ENCODE peak calls at places on chromosomes 6 and 20, in nine cellular contexts. One of them, this sample, is unnamed.

GRCh38 chr20:63529861-63530787 is 7.1 kb downstream of the PTK6 start:
- DNase-seq in lower leg skin: no peak
- DNase-seq in upper lobe of right lung: no peak
- DNase-seq in GM06990: peak
- DNase-seq in fibroblast of mammary gland: no peak
- DNase-seq in CD8-positive, alpha-beta T cell: no peak
- DNase-seq in AG04450: no peak
- DNase-seq in IMR-90: no peak
- DNase-seq in tibial artery: no peak
- DNase-seq in this sample: no peak

GRCh38 chr6:128076843-128077242 is 176.0 kb upstream of the THEMIS start:
- DNase-seq in IMR-90: no peak
- DNase-seq in AG04450: no peak
- DNase-seq in fibroblast of mammary gland: no peak
- DNase-seq in GM06990: no peak
- DNase-seq in CD8-positive, alpha-beta T cell: no peak
- DNase-seq in lower leg skin: no peak
- DNase-seq in upper lobe of right lung: no peak
- DNase-seq in tibial artery: no peak
- DNase-seq in this sample: no peak

GRCh38 chr6:169903122-169903521 is 151.7 kb downstream of the ERMARD start:
- DNase-seq in CD8-positive, alpha-beta T cell: no peak
- DNase-seq in fibroblast of mammary gland: no peak
- DNase-seq in tibial artery: no peak
- DNase-seq in upper lobe of right lung: no peak
- DNase-seq in lower leg skin: no peak
- DNase-seq in AG04450: no peak
- DNase-seq in GM06990: no peak
- DNase-seq in IMR-90: no peak
- DNase-seq in this sample: no peak

GRCh38 chr20:32524871-32525501 is 60.1 kb downstream of the NOL4L start:
- DNase-seq in CD8-positive, alpha-beta T cell: no peak
- DNase-seq in GM06990: no peak
- DNase-seq in AG04450: no peak
- DNase-seq in lower leg skin: no peak
- DNase-seq in fibroblast of mammary gland: no peak
- DNase-seq in tibial artery: peak
- DNase-seq in IMR-90: no peak
- DNase-seq in upper lobe of right lung: peak
- DNase-seq in this sample: no peak

GRCh38 chr6:170082531-170083187 is 208.2 kb downstream of the DLL1 start:
- DNase-seq in tibial artery: no peak
- DNase-seq in GM06990: no peak
- DNase-seq in AG04450: no peak
- DNase-seq in CD8-positive, alpha-beta T cell: peak
- DNase-seq in lower leg skin: peak
- DNase-seq in fibroblast of mammary gland: no peak
- DNase-seq in upper lobe of right lung: no peak
- DNase-seq in IMR-90: no peak
- DNase-seq in this sample: no peak

GRCh38 chr6:66496659-66497058 is 789.6 kb upstream of the EYS start:
- DNase-seq in upper lobe of right lung: no peak
- DNase-seq in fibroblast of mammary gland: peak
- DNase-seq in AG04450: no peak
- DNase-seq in IMR-90: no peak
- DNase-seq in GM06990: no peak
- DNase-seq in tibial artery: no peak
- DNase-seq in CD8-positive, alpha-beta T cell: no peak
- DNase-seq in lower leg skin: no peak
- DNase-seq in this sample: no peak

GRCh38 chr6:56550307-56550706 is 92.4 kb downstream of the DST start:
- DNase-seq in IMR-90: no peak
- DNase-seq in lower leg skin: no peak
- DNase-seq in upper lobe of right lung: no peak
- DNase-seq in tibial artery: no peak
- DNase-seq in GM06990: no peak
- DNase-seq in CD8-positive, alpha-beta T cell: no peak
- DNase-seq in fibroblast of mammary gland: no peak
- DNase-seq in AG04450: no peak
- DNase-seq in this sample: no peak

GRCh38 chr20:11917663-11918062 is at the start of gene BTBD3:
- DNase-seq in lower leg skin: no peak
- DNase-seq in CD8-positive, alpha-beta T cell: no peak
- DNase-seq in IMR-90: peak
- DNase-seq in AG04450: peak
- DNase-seq in tibial artery: peak
- DNase-seq in fibroblast of mammary gland: peak
- DNase-seq in upper lobe of right lung: no peak
- DNase-seq in GM06990: no peak
- DNase-seq in this sample: no peak

GRCh38 chr6:51594981-51595380 is 492.4 kb downstream of the PKHD1 start:
- DNase-seq in GM06990: no peak
- DNase-seq in CD8-positive, alpha-beta T cell: no peak
- DNase-seq in upper lobe of right lung: no peak
- DNase-seq in fibroblast of mammary gland: no peak
- DNase-seq in AG04450: no peak
- DNase-seq in IMR-90: no peak
- DNase-seq in lower leg skin: no peak
- DNase-seq in tibial artery: no peak
- DNase-seq in this sample: no peak

DNA sequence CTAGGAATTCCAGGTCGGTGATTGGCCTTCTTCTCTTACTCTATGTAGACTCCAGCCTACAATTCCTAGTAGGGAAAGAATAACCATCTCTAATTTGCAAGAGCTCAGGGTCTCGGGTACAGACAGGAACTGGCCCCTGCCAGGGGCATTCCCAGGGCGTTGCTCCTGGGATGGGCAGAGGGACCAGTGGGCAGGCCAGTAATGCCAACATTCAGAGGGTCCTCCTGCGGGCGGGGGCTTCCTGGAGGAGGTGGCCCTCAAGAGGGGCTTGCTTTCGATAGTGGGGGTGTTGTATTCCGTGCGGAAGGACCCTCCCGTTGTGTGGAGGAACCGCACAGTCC is 129.8 kb upstream of the PRND start:
- DNase-seq in fibroblast of mammary gland: no peak
- DNase-seq in CD8-positive, alpha-beta T cell: no peak
- DNase-seq in tibial artery: no peak
- DNase-seq in IMR-90: no peak
- DNase-seq in GM06990: no peak
- DNase-seq in AG04450: no peak
- DNase-seq in lower leg skin: no peak
- DNase-seq in upper lobe of right lung: no peak
- DNase-seq in this sample: no peak
- H3K4me3 ChIP-seq in fibroblast of mammary gland: no peak
- H3K4me3 ChIP-seq in CD8-positive, alpha-beta T cell: peak
- H3K4me3 ChIP-seq in tibial artery: no peak
- H3K4me3 ChIP-seq in IMR-90: no peak
- H3K4me3 ChIP-seq in GM06990: no peak
- H3K4me3 ChIP-seq in AG04450: no peak
- H3K4me3 ChIP-seq in lower leg skin: no peak
- H3K4me3 ChIP-seq in upper lobe of right lung: no peak
- H3K4me3 ChIP-seq in this sample: no peak

DNA sequence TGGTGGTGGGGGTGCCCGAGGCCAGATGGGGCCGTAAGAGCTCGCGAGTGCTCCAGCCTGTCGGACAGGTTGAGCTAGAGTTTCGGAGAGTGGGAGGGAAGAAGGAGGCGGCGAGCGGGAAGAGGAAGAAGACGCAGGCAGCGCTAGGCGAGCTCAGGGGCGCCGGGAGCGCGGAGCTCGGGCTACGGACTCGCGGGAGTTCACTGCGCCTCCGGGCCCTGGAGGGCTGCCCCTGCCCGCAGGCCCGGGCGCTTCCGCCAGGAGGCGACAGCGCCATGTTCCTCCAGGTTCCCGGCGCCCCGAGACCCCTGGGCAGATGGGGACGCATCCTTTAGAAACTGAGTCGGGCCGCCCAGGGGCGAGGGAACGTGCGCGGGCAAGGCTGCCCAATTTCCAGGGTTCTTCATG is 984 bp downstream of the TFAP2C start:
- DNase-seq in AG04450: no peak
- DNase-seq in upper lobe of right lung: peak
- DNase-seq in IMR-90: no peak
- DNase-seq in tibial artery: no peak
- DNase-seq in GM06990: peak
- DNase-seq in lower leg skin: peak
- DNase-seq in fibroblast of mammary gland: peak
- DNase-seq in CD8-positive, alpha-beta T cell: no peak
- DNase-seq in this sample: no peak
- TF ChIP-seq CTCF in AG04450: no peak
- TF ChIP-seq CTCF in upper lobe of right lung: peak
- TF ChIP-seq CTCF in IMR-90: peak
- TF ChIP-seq CTCF in tibial artery: peak
- TF ChIP-seq CTCF in GM06990: no peak
- TF ChIP-seq CTCF in lower leg skin: no peak
- TF ChIP-seq CTCF in fibroblast of mammary gland: peak
- TF ChIP-seq CTCF in CD8-positive, alpha-beta T cell: no peak
- TF ChIP-seq CTCF in this sample: peak

DNA sequence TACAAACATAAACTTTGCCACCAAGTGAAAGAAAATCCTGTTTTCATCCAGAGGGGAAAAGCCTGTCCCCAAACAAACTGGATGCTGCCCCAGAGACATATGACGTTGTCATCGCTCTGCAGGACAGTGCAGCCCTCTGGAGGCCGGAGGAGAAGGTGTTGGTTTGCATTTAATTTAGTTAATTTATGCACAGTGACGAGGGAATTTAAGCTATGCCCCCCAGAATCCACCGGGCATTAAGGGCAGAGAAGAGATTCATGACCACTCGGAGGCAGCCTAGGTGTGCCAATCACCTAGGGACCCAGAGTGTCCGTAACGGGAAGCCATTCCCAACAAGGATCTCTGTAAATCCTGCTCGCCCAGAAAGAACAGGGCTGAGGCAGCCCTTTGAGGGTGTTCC is 45.1 kb downstream of the NINL start:
- DNase-seq in AG04450: no peak
- DNase-seq in upper lobe of right lung: no peak
- DNase-seq in tibial artery: no peak
- DNase-seq in CD8-positive, alpha-beta T cell: no peak
- DNase-seq in lower leg skin: peak
- DNase-seq in IMR-90: no peak
- DNase-seq in fibroblast of mammary gland: peak
- DNase-seq in GM06990: no peak
- DNase-seq in this sample: peak
- H3K4me3 ChIP-seq in AG04450: peak
- H3K4me3 ChIP-seq in upper lobe of right lung: peak
- H3K4me3 ChIP-seq in tibial artery: peak
- H3K4me3 ChIP-seq in CD8-positive, alpha-beta T cell: no peak
- H3K4me3 ChIP-seq in lower leg skin: no peak
- H3K4me3 ChIP-seq in IMR-90: no peak
- H3K4me3 ChIP-seq in fibroblast of mammary gland: peak
- H3K4me3 ChIP-seq in GM06990: peak
- H3K4me3 ChIP-seq in this sample: peak

DNA sequence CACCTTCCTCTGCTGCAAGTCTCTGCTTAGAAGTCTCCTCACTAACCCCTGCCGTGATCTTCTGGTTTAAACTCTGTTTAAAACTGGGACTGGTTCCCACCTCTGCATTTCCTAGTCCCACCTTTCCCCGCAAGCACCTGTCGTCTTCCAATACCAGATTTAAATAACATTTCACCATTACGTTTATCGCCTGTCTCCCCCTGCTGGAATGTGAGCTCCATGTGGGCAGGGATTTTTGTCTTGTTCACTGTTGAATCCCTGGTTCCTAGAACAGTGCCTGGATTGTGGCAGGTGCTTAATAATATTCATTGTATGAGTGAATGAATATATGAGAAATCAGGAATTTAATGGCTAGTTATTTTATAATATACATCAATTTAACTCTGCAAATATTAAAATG is 2.7 kb downstream of the GUCA1A start:
- DNase-seq in AG04450: no peak
- DNase-seq in tibial artery: no peak
- DNase-seq in CD8-positive, alpha-beta T cell: no peak
- DNase-seq in IMR-90: no peak
- DNase-seq in upper lobe of right lung: no peak
- DNase-seq in lower leg skin: no peak
- DNase-seq in fibroblast of mammary gland: no peak
- DNase-seq in GM06990: no peak
- DNase-seq in this sample: no peak
- TF ChIP-seq CTCF in AG04450: peak
- TF ChIP-seq CTCF in tibial artery: no peak
- TF ChIP-seq CTCF in CD8-positive, alpha-beta T cell: no peak
- TF ChIP-seq CTCF in IMR-90: peak
- TF ChIP-seq CTCF in upper lobe of right lung: no peak
- TF ChIP-seq CTCF in lower leg skin: no peak
- TF ChIP-seq CTCF in fibroblast of mammary gland: peak
- TF ChIP-seq CTCF in GM06990: peak
- TF ChIP-seq CTCF in this sample: no peak

GRCh38 chr6:13512900-13513299 is 25.5 kb upstream of the GFOD1 start:
- DNase-seq in tibial artery: no peak
- DNase-seq in lower leg skin: no peak
- DNase-seq in fibroblast of mammary gland: no peak
- DNase-seq in CD8-positive, alpha-beta T cell: no peak
- DNase-seq in AG04450: no peak
- DNase-seq in upper lobe of right lung: no peak
- DNase-seq in IMR-90: no peak
- DNase-seq in GM06990: no peak
- DNase-seq in this sample: no peak

GRCh38 chr6:13513606-13514502 is 26.5 kb upstream of the GFOD1 start:
- DNase-seq in CD8-positive, alpha-beta T cell: no peak
- DNase-seq in upper lobe of right lung: no peak
- DNase-seq in fibroblast of mammary gland: no peak
- DNase-seq in lower leg skin: no peak
- DNase-seq in GM06990: no peak
- DNase-seq in tibial artery: no peak
- DNase-seq in IMR-90: no peak
- DNase-seq in AG04450: no peak
- DNase-seq in this sample: peak

GRCh38 chr6:13519839-13520238 is 32.4 kb upstream of the GFOD1 start:
- DNase-seq in lower leg skin: no peak
- DNase-seq in GM06990: no peak
- DNase-seq in IMR-90: no peak
- DNase-seq in fibroblast of mammary gland: no peak
- DNase-seq in CD8-positive, alpha-beta T cell: no peak
- DNase-seq in AG04450: no peak
- DNase-seq in upper lobe of right lung: no peak
- DNase-seq in tibial artery: no peak
- DNase-seq in this sample: no peak

GRCh38 chr6:13511913-13512717 is 24.7 kb upstream of the GFOD1 start:
- DNase-seq in fibroblast of mammary gland: peak
- DNase-seq in IMR-90: no peak
- DNase-seq in lower leg skin: no peak
- DNase-seq in tibial artery: no peak
- DNase-seq in CD8-positive, alpha-beta T cell: no peak
- DNase-seq in GM06990: no peak
- DNase-seq in AG04450: no peak
- DNase-seq in upper lobe of right lung: no peak
- DNase-seq in this sample: no peak

GRCh38 chr6:13517116-13517515 is 29.7 kb upstream of the GFOD1 start:
- DNase-seq in fibroblast of mammary gland: peak
- DNase-seq in tibial artery: no peak
- DNase-seq in IMR-90: peak
- DNase-seq in GM06990: no peak
- DNase-seq in lower leg skin: no peak
- DNase-seq in CD8-positive, alpha-beta T cell: no peak
- DNase-seq in AG04450: no peak
- DNase-seq in upper lobe of right lung: no peak
- DNase-seq in this sample: no peak
- H3K4me3 ChIP-seq in fibroblast of mammary gland: no peak
- H3K4me3 ChIP-seq in tibial artery: no peak
- H3K4me3 ChIP-seq in IMR-90: no peak
- H3K4me3 ChIP-seq in GM06990: no peak
- H3K4me3 ChIP-seq in lower leg skin: no peak
- H3K4me3 ChIP-seq in CD8-positive, alpha-beta T cell: no peak
- H3K4me3 ChIP-seq in AG04450: no peak
- H3K4me3 ChIP-seq in upper lobe of right lung: no peak
- H3K4me3 ChIP-seq in this sample: no peak